ENCODE peak calls at places on chromosomes 2 and 18, in eight cellular contexts. B, D, S, N, V, R, Y and L are unnamed samples.

GRCh38 chr2:221850076-221850475 is 278.0 kb upstream of the EPHA4 start:
- DNase-seq in B (no peak), D (no peak), S (no peak), N (no peak), V (no peak), R (no peak), Y (no peak), L (no peak)

GRCh38 chr18:43563780-43564179 is 286.5 kb upstream of the SYT4 start:
- DNase-seq in B (no peak), D (peak), S (peak), N (no peak), V (peak), R (peak), Y (no peak), L (peak)

GRCh38 chr2:203532957-203533695 is 2.0 kb downstream of the RAPH1 start:
- DNase-seq in B (no peak), D (no peak), S (peak), N (no peak), V (no peak), R (no peak), Y (no peak), L (no peak)

GRCh38 chr2:203104273-203104672 is 89.6 kb downstream of the NBEAL1 start:
- DNase-seq in B (no peak), D (no peak), S (no peak), N (no peak), V (no peak), R (no peak), Y (no peak), L (no peak)

GRCh38 chr2:24597181-24597870 is 106.3 kb downstream of the NCOA1 start:
- DNase-seq in B (no peak), D (no peak), S (no peak), N (no peak), V (no peak), R (no peak), Y (no peak), L (no peak)

GRCh38 chr2:174971868-174972781 is 33.1 kb downstream of the CHN1 start:
- DNase-seq in B (no peak), D (no peak), S (peak), N (no peak), V (no peak), R (no peak), Y (no peak), L (no peak)

GRCh38 chr2:5914831-5915611 is 222.8 kb downstream of the SOX11 start:
- DNase-seq in B (no peak), D (no peak), S (no peak), N (no peak), V (no peak), R (no peak), Y (no peak), L (peak)

GRCh38 chr18:35122586-35123224 is 81.5 kb downstream of the MAPRE2 start:
- DNase-seq in B (no peak), D (no peak), S (no peak), N (no peak), V (no peak), R (peak), Y (peak), L (peak)

GRCh38 chr2:164015328-164016123 is 279.7 kb upstream of the FIGN start:
- DNase-seq in B (no peak), D (no peak), S (no peak), N (no peak), V (no peak), R (no peak), Y (no peak), L (no peak)

GRCh38 chr2:63865159-63865799 is 23.6 kb downstream of the UGP2 start:
- DNase-seq in B (no peak), D (no peak), S (no peak), N (no peak), V (no peak), R (no peak), Y (no peak), L (no peak)

GRCh38 chr18:29644276-29644675 is 1398.3 kb downstream of the DSC3 start:
- DNase-seq in B (no peak), D (no peak), S (no peak), N (no peak), V (no peak), R (no peak), Y (no peak), L (no peak)

GRCh38 chr2:202036601-202037037 is 3.0 kb downstream of the FZD7 start:
- DNase-seq in B (no peak), D (no peak), S (no peak), N (no peak), V (no peak), R (no peak), Y (no peak), L (no peak)

GRCh38 chr18:55833543-55833942 is 245.6 kb upstream of the TCF4 start:
- DNase-seq in B (no peak), D (no peak), S (peak), N (no peak), V (no peak), R (no peak), Y (no peak), L (no peak)

GRCh38 chr2:11866358-11867335 is 120.2 kb downstream of the LPIN1 start:
- DNase-seq in B (no peak), D (no peak), S (no peak), N (peak), V (no peak), R (no peak), Y (no peak), L (no peak)

GRCh38 chr2:69053416-69053965 is 40.5 kb downstream of the ANTXR1 start:
- DNase-seq in B (no peak), D (no peak), S (no peak), N (no peak), V (no peak), R (no peak), Y (no peak), L (peak)

GRCh38 chr2:164721425-164721824 is 100.1 kb upstream of the GRB14 start:
- DNase-seq in B (no peak), D (no peak), S (no peak), N (no peak), V (no peak), R (no peak), Y (no peak), L (no peak)

GRCh38 chr2:240875228-240876034 is 6.8 kb downstream of the AGXT start:
- DNase-seq in B (no peak), D (no peak), S (no peak), N (no peak), V (no peak), R (no peak), Y (no peak), L (peak)

GRCh38 chr2:117853316-117853715 is 38.8 kb downstream of the DDX18 start:
- DNase-seq in B (no peak), D (no peak), S (no peak), N (no peak), V (no peak), R (no peak), Y (no peak), L (no peak)

GRCh38 chr18:489244-490023 is 11.1 kb downstream of the COLEC12 start:
- DNase-seq in B (no peak), D (no peak), S (no peak), N (no peak), V (no peak), R (no peak), Y (no peak), L (no peak)

GRCh38 chr2:26605195-26605968 is 35.8 kb downstream of the CIB4 start:
- DNase-seq in B (no peak), D (peak), S (peak), N (peak), V (peak), R (no peak), Y (peak), L (no peak)

GRCh38 chr18:44887227-44887631 is 206.5 kb downstream of the SETBP1 start:
- DNase-seq in B (no peak), D (no peak), S (no peak), N (peak), V (no peak), R (no peak), Y (no peak), L (no peak)

GRCh38 chr18:57776354-57776753 is 26.8 kb downstream of the ATP8B1 start:
- DNase-seq in B (no peak), D (no peak), S (no peak), N (peak), V (no peak), R (no peak), Y (no peak), L (no peak)

GRCh38 chr2:84302513-84303412 is 156.3 kb downstream of the SUCLG1 start:
- DNase-seq in B (peak), D (peak), S (peak), N (peak), V (peak), R (peak), Y (no peak), L (no peak)

GRCh38 chr2:26033769-26034596 is at the start of gene RAB10:
- DNase-seq in B (peak), D (peak), S (peak), N (peak), V (peak), R (peak), Y (peak), L (peak)

GRCh38 chr2:62817995-62818713 is 112.6 kb downstream of the EHBP1 start:
- DNase-seq in B (no peak), D (no peak), S (no peak), N (no peak), V (no peak), R (no peak), Y (no peak), L (no peak)

GRCh38 chr2:66490588-66491001 is 55.7 kb downstream of the MEIS1 start:
- DNase-seq in B (no peak), D (no peak), S (no peak), N (no peak), V (no peak), R (no peak), Y (no peak), L (no peak)

GRCh38 chr2:20242727-20243377 is 17.9 kb upstream of the SDC1 start:
- DNase-seq in B (no peak), D (no peak), S (no peak), N (no peak), V (peak), R (no peak), Y (no peak), L (no peak)